ENCODE peak calls at places on chromosomes 2 and 18, in six cellular contexts. G, K, W, B, O and C are unnamed samples.

GRCh38 chr2:190343170-190343499 is 254 bp upstream of the INPP1 start:
- DNase-seq in W (no peak), K (no peak), O (no peak), B (no peak), G (no peak), C (no peak)

GRCh38 chr18:30486856-30487255 is 555.7 kb downstream of the DSC3 start:
- DNase-seq in G (no peak), W (no peak), B (no peak), O (no peak), K (no peak), C (no peak)

GRCh38 chr2:113185643-113186315 is 12.0 kb downstream of the PSD4 start:
- DNase-seq in B (peak; percentile 59), O (no peak), G (no peak), K (no peak), W (no peak), C (no peak)

GRCh38 chr2:24538720-24539119 is 47.7 kb downstream of the NCOA1 start:
- DNase-seq in W (no peak), G (no peak), K (no peak), B (no peak), O (no peak), C (no peak)

GRCh38 chr2:40415391-40415790 is 36.5 kb downstream of the SLC8A1 start:
- DNase-seq in K (no peak), O (no peak), B (no peak), G (no peak), W (no peak), C (no peak)

GRCh38 chr2:39431592-39432316 is 5.3 kb downstream of the MAP4K3 start:
- DNase-seq in G (no peak), B (no peak), W (no peak), O (no peak), K (no peak), C (no peak)

GRCh38 chr2:74583504-74583903 is 29.0 kb downstream of the DOK1 start:
- DNase-seq in G (no peak), O (no peak), B (no peak), K (no peak), W (no peak), C (no peak)

GRCh38 chr2:109499549-109499948 is 114.2 kb downstream of the SEPTIN10 start:
- DNase-seq in W (no peak), G (no peak), K (no peak), O (no peak), B (no peak), C (no peak)

GRCh38 chr2:7427293-7428060 is 510.3 kb downstream of the RNF144A start:
- DNase-seq in W (peak; percentile 55), K (no peak), O (no peak), G (peak; percentile 19), B (no peak), C (peak; percentile 66)

GRCh38 chr2:128746356-128746755 is 427.7 kb upstream of the HS6ST1 start:
- DNase-seq in O (no peak), B (no peak), K (no peak), W (no peak), G (no peak), C (no peak)

GRCh38 chr2:110126926-110127325 is 11.3 kb upstream of the MALL start:
- DNase-seq in B (no peak), K (no peak), W (no peak), O (no peak), G (no peak), C (no peak)

GRCh38 chr2:217951091-217951490 is 51.7 kb downstream of the TNS1 start:
- DNase-seq in G (no peak), K (no peak), B (no peak), O (no peak), W (no peak), C (no peak)

GRCh38 chr2:126902859-126903258 is 4.2 kb downstream of the TEX51 start:
- DNase-seq in O (peak; percentile 41), B (no peak), K (no peak), G (no peak), W (no peak), C (no peak)

GRCh38 chr2:119545754-119546445 is 1.7 kb downstream of the CFAP221 start:
- DNase-seq in G (no peak), B (no peak), W (no peak), K (no peak), O (no peak), C (no peak)

GRCh38 chr2:129744649-129745048 is 234.8 kb upstream of the RAB6C start:
- DNase-seq in G (no peak), B (no peak), K (no peak), O (no peak), W (no peak), C (no peak)

GRCh38 chr2:147623328-147623727 is 221.5 kb upstream of the ACVR2A start:
- DNase-seq in O (no peak), G (no peak), B (no peak), K (no peak), W (peak; percentile 12), C (no peak)